ENCODE peak calls at places on chromosome 1, in ten cellular contexts. One of them, this sample, is unnamed.

GRCh38 chr1:219782311-219782710 is 146.0 kb downstream of the SLC30A10 start:
- DNase-seq in activated CD4-positive, alpha-beta T cell treated with anti-CD3 and anti-CD28 coated beads, Interleukin-2, amount 10 ng/mL, durations not matched to agents 7 days and 5 days: no peak
- DNase-seq in AG08396: no peak
- DNase-seq in activated T-helper 2 cell treated with anti-CD3 and anti-CD28 coated beads, Interferon-gamma antibody, Interleukin-2, Interleukin-4, amounts not matched to agents 10 μg/mL and 5 μg/mL and 100 μg/mL, durations not matched to agents 14 hours and 24 hours and 36 hours: no peak
- DNase-seq in amniotic stem cell: no peak
- DNase-seq in foreskin fibroblast: no peak
- DNase-seq in fibroblast of lung: no peak
- DNase-seq in heart right ventricle: no peak
- DNase-seq in activated CD4-positive, alpha-beta memory T cell treated with anti-CD3 and anti-CD28 coated beads, Interleukin-2, amount 10 ng/mL, durations not matched to agents 7 days and 5 days: no peak
- DNase-seq in NCI-H460: no peak
- DNase-seq in this sample: no peak

GRCh38 chr1:32521165-32521564 is 18.1 kb upstream of the ZBTB8A start:
- DNase-seq in activated CD4-positive, alpha-beta memory T cell treated with anti-CD3 and anti-CD28 coated beads, Interleukin-2, amount 10 ng/mL, durations not matched to agents 7 days and 5 days: no peak
- DNase-seq in activated T-helper 2 cell treated with anti-CD3 and anti-CD28 coated beads, Interferon-gamma antibody, Interleukin-2, Interleukin-4, amounts not matched to agents 10 μg/mL and 5 μg/mL and 100 μg/mL, durations not matched to agents 14 hours and 24 hours and 36 hours: no peak
- DNase-seq in activated CD4-positive, alpha-beta T cell treated with anti-CD3 and anti-CD28 coated beads, Interleukin-2, amount 10 ng/mL, durations not matched to agents 7 days and 5 days: no peak
- DNase-seq in heart right ventricle: no peak
- DNase-seq in amniotic stem cell: no peak
- DNase-seq in NCI-H460: no peak
- DNase-seq in AG08396: no peak
- DNase-seq in fibroblast of lung: no peak
- DNase-seq in foreskin fibroblast: no peak
- DNase-seq in this sample: no peak

GRCh38 chr1:58249729-58250586 is 296.6 kb downstream of the OMA1 start:
- DNase-seq in foreskin fibroblast: peak
- DNase-seq in amniotic stem cell: no peak
- DNase-seq in activated CD4-positive, alpha-beta T cell treated with anti-CD3 and anti-CD28 coated beads, Interleukin-2, amount 10 ng/mL, durations not matched to agents 7 days and 5 days: no peak
- DNase-seq in NCI-H460: no peak
- DNase-seq in heart right ventricle: peak
- DNase-seq in AG08396: peak
- DNase-seq in activated T-helper 2 cell treated with anti-CD3 and anti-CD28 coated beads, Interferon-gamma antibody, Interleukin-2, Interleukin-4, amounts not matched to agents 10 μg/mL and 5 μg/mL and 100 μg/mL, durations not matched to agents 14 hours and 24 hours and 36 hours: no peak
- DNase-seq in activated CD4-positive, alpha-beta memory T cell treated with anti-CD3 and anti-CD28 coated beads, Interleukin-2, amount 10 ng/mL, durations not matched to agents 7 days and 5 days: no peak
- DNase-seq in fibroblast of lung: peak
- DNase-seq in this sample: peak

GRCh38 chr1:8077120-8077573 is 51.0 kb upstream of the ERRFI1 start:
- DNase-seq in activated CD4-positive, alpha-beta memory T cell treated with anti-CD3 and anti-CD28 coated beads, Interleukin-2, amount 10 ng/mL, durations not matched to agents 7 days and 5 days: no peak
- DNase-seq in fibroblast of lung: peak
- DNase-seq in amniotic stem cell: peak
- DNase-seq in activated T-helper 2 cell treated with anti-CD3 and anti-CD28 coated beads, Interferon-gamma antibody, Interleukin-2, Interleukin-4, amounts not matched to agents 10 μg/mL and 5 μg/mL and 100 μg/mL, durations not matched to agents 14 hours and 24 hours and 36 hours: no peak
- DNase-seq in heart right ventricle: peak
- DNase-seq in NCI-H460: peak
- DNase-seq in AG08396: peak
- DNase-seq in foreskin fibroblast: peak
- DNase-seq in activated CD4-positive, alpha-beta T cell treated with anti-CD3 and anti-CD28 coated beads, Interleukin-2, amount 10 ng/mL, durations not matched to agents 7 days and 5 days: no peak
- DNase-seq in this sample: no peak

GRCh38 chr1:151621351-151621750 is 9.5 kb downstream of the SNX27 start:
- DNase-seq in AG08396: no peak
- DNase-seq in amniotic stem cell: no peak
- DNase-seq in activated T-helper 2 cell treated with anti-CD3 and anti-CD28 coated beads, Interferon-gamma antibody, Interleukin-2, Interleukin-4, amounts not matched to agents 10 μg/mL and 5 μg/mL and 100 μg/mL, durations not matched to agents 14 hours and 24 hours and 36 hours: no peak
- DNase-seq in foreskin fibroblast: no peak
- DNase-seq in heart right ventricle: no peak
- DNase-seq in fibroblast of lung: no peak
- DNase-seq in activated CD4-positive, alpha-beta memory T cell treated with anti-CD3 and anti-CD28 coated beads, Interleukin-2, amount 10 ng/mL, durations not matched to agents 7 days and 5 days: no peak
- DNase-seq in NCI-H460: no peak
- DNase-seq in activated CD4-positive, alpha-beta T cell treated with anti-CD3 and anti-CD28 coated beads, Interleukin-2, amount 10 ng/mL, durations not matched to agents 7 days and 5 days: no peak
- DNase-seq in this sample: no peak

GRCh38 chr1:67013573-67013972 is 40.4 kb downstream of the SLC35D1 start:
- DNase-seq in amniotic stem cell: no peak
- DNase-seq in activated CD4-positive, alpha-beta T cell treated with anti-CD3 and anti-CD28 coated beads, Interleukin-2, amount 10 ng/mL, durations not matched to agents 7 days and 5 days: no peak
- DNase-seq in heart right ventricle: no peak
- DNase-seq in activated CD4-positive, alpha-beta memory T cell treated with anti-CD3 and anti-CD28 coated beads, Interleukin-2, amount 10 ng/mL, durations not matched to agents 7 days and 5 days: no peak
- DNase-seq in NCI-H460: no peak
- DNase-seq in AG08396: no peak
- DNase-seq in fibroblast of lung: peak
- DNase-seq in foreskin fibroblast: peak
- DNase-seq in activated T-helper 2 cell treated with anti-CD3 and anti-CD28 coated beads, Interferon-gamma antibody, Interleukin-2, Interleukin-4, amounts not matched to agents 10 μg/mL and 5 μg/mL and 100 μg/mL, durations not matched to agents 14 hours and 24 hours and 36 hours: no peak
- DNase-seq in this sample: no peak

GRCh38 chr1:82962658-82963057 is 1036.3 kb downstream of the TTLL7 start:
- DNase-seq in activated CD4-positive, alpha-beta memory T cell treated with anti-CD3 and anti-CD28 coated beads, Interleukin-2, amount 10 ng/mL, durations not matched to agents 7 days and 5 days: no peak
- DNase-seq in foreskin fibroblast: no peak
- DNase-seq in amniotic stem cell: no peak
- DNase-seq in AG08396: no peak
- DNase-seq in activated CD4-positive, alpha-beta T cell treated with anti-CD3 and anti-CD28 coated beads, Interleukin-2, amount 10 ng/mL, durations not matched to agents 7 days and 5 days: no peak
- DNase-seq in activated T-helper 2 cell treated with anti-CD3 and anti-CD28 coated beads, Interferon-gamma antibody, Interleukin-2, Interleukin-4, amounts not matched to agents 10 μg/mL and 5 μg/mL and 100 μg/mL, durations not matched to agents 14 hours and 24 hours and 36 hours: no peak
- DNase-seq in heart right ventricle: no peak
- DNase-seq in NCI-H460: no peak
- DNase-seq in fibroblast of lung: no peak
- DNase-seq in this sample: no peak

GRCh38 chr1:155128469-155128754 is 736 bp downstream of the EFNA1 start:
- DNase-seq in AG08396: no peak
- DNase-seq in activated CD4-positive, alpha-beta memory T cell treated with anti-CD3 and anti-CD28 coated beads, Interleukin-2, amount 10 ng/mL, durations not matched to agents 7 days and 5 days: no peak
- DNase-seq in NCI-H460: no peak
- DNase-seq in activated T-helper 2 cell treated with anti-CD3 and anti-CD28 coated beads, Interferon-gamma antibody, Interleukin-2, Interleukin-4, amounts not matched to agents 10 μg/mL and 5 μg/mL and 100 μg/mL, durations not matched to agents 14 hours and 24 hours and 36 hours: no peak
- DNase-seq in heart right ventricle: no peak
- DNase-seq in activated CD4-positive, alpha-beta T cell treated with anti-CD3 and anti-CD28 coated beads, Interleukin-2, amount 10 ng/mL, durations not matched to agents 7 days and 5 days: no peak
- DNase-seq in foreskin fibroblast: no peak
- DNase-seq in fibroblast of lung: no peak
- DNase-seq in amniotic stem cell: no peak
- DNase-seq in this sample: no peak

GRCh38 chr1:57949168-57949567 is 525.3 kb upstream of the DAB1 start:
- DNase-seq in activated CD4-positive, alpha-beta memory T cell treated with anti-CD3 and anti-CD28 coated beads, Interleukin-2, amount 10 ng/mL, durations not matched to agents 7 days and 5 days: no peak
- DNase-seq in foreskin fibroblast: no peak
- DNase-seq in NCI-H460: no peak
- DNase-seq in heart right ventricle: no peak
- DNase-seq in activated T-helper 2 cell treated with anti-CD3 and anti-CD28 coated beads, Interferon-gamma antibody, Interleukin-2, Interleukin-4, amounts not matched to agents 10 μg/mL and 5 μg/mL and 100 μg/mL, durations not matched to agents 14 hours and 24 hours and 36 hours: no peak
- DNase-seq in activated CD4-positive, alpha-beta T cell treated with anti-CD3 and anti-CD28 coated beads, Interleukin-2, amount 10 ng/mL, durations not matched to agents 7 days and 5 days: no peak
- DNase-seq in AG08396: no peak
- DNase-seq in amniotic stem cell: no peak
- DNase-seq in fibroblast of lung: no peak
- DNase-seq in this sample: no peak

GRCh38 chr1:119515221-119515620 is 8.2 kb downstream of the HSD3B1 start:
- DNase-seq in fibroblast of lung: no peak
- DNase-seq in AG08396: no peak
- DNase-seq in activated CD4-positive, alpha-beta memory T cell treated with anti-CD3 and anti-CD28 coated beads, Interleukin-2, amount 10 ng/mL, durations not matched to agents 7 days and 5 days: no peak
- DNase-seq in activated CD4-positive, alpha-beta T cell treated with anti-CD3 and anti-CD28 coated beads, Interleukin-2, amount 10 ng/mL, durations not matched to agents 7 days and 5 days: no peak
- DNase-seq in NCI-H460: no peak
- DNase-seq in activated T-helper 2 cell treated with anti-CD3 and anti-CD28 coated beads, Interferon-gamma antibody, Interleukin-2, Interleukin-4, amounts not matched to agents 10 μg/mL and 5 μg/mL and 100 μg/mL, durations not matched to agents 14 hours and 24 hours and 36 hours: no peak
- DNase-seq in amniotic stem cell: no peak
- DNase-seq in heart right ventricle: no peak
- DNase-seq in foreskin fibroblast: no peak
- DNase-seq in this sample: no peak

GRCh38 chr1:150931773-150932172 is 5.6 kb downstream of the SETDB1 start:
- DNase-seq in activated T-helper 2 cell treated with anti-CD3 and anti-CD28 coated beads, Interferon-gamma antibody, Interleukin-2, Interleukin-4, amounts not matched to agents 10 μg/mL and 5 μg/mL and 100 μg/mL, durations not matched to agents 14 hours and 24 hours and 36 hours: no peak
- DNase-seq in amniotic stem cell: no peak
- DNase-seq in NCI-H460: no peak
- DNase-seq in heart right ventricle: no peak
- DNase-seq in AG08396: no peak
- DNase-seq in fibroblast of lung: peak
- DNase-seq in foreskin fibroblast: no peak
- DNase-seq in activated CD4-positive, alpha-beta T cell treated with anti-CD3 and anti-CD28 coated beads, Interleukin-2, amount 10 ng/mL, durations not matched to agents 7 days and 5 days: no peak
- DNase-seq in activated CD4-positive, alpha-beta memory T cell treated with anti-CD3 and anti-CD28 coated beads, Interleukin-2, amount 10 ng/mL, durations not matched to agents 7 days and 5 days: no peak
- DNase-seq in this sample: no peak

GRCh38 chr1:160547371-160547901 is 24.4 kb upstream of the SLAMF6 start:
- DNase-seq in AG08396: no peak
- DNase-seq in activated CD4-positive, alpha-beta memory T cell treated with anti-CD3 and anti-CD28 coated beads, Interleukin-2, amount 10 ng/mL, durations not matched to agents 7 days and 5 days: no peak
- DNase-seq in activated CD4-positive, alpha-beta T cell treated with anti-CD3 and anti-CD28 coated beads, Interleukin-2, amount 10 ng/mL, durations not matched to agents 7 days and 5 days: no peak
- DNase-seq in fibroblast of lung: no peak
- DNase-seq in amniotic stem cell: no peak
- DNase-seq in heart right ventricle: no peak
- DNase-seq in NCI-H460: no peak
- DNase-seq in activated T-helper 2 cell treated with anti-CD3 and anti-CD28 coated beads, Interferon-gamma antibody, Interleukin-2, Interleukin-4, amounts not matched to agents 10 μg/mL and 5 μg/mL and 100 μg/mL, durations not matched to agents 14 hours and 24 hours and 36 hours: no peak
- DNase-seq in foreskin fibroblast: no peak
- DNase-seq in this sample: peak

GRCh38 chr1:66929289-66929688 is 4.5 kb downstream of the MIER1 start:
- DNase-seq in activated T-helper 2 cell treated with anti-CD3 and anti-CD28 coated beads, Interferon-gamma antibody, Interleukin-2, Interleukin-4, amounts not matched to agents 10 μg/mL and 5 μg/mL and 100 μg/mL, durations not matched to agents 14 hours and 24 hours and 36 hours: no peak
- DNase-seq in amniotic stem cell: no peak
- DNase-seq in activated CD4-positive, alpha-beta memory T cell treated with anti-CD3 and anti-CD28 coated beads, Interleukin-2, amount 10 ng/mL, durations not matched to agents 7 days and 5 days: no peak
- DNase-seq in AG08396: no peak
- DNase-seq in NCI-H460: no peak
- DNase-seq in fibroblast of lung: no peak
- DNase-seq in activated CD4-positive, alpha-beta T cell treated with anti-CD3 and anti-CD28 coated beads, Interleukin-2, amount 10 ng/mL, durations not matched to agents 7 days and 5 days: no peak
- DNase-seq in foreskin fibroblast: no peak
- DNase-seq in heart right ventricle: no peak
- DNase-seq in this sample: no peak

GRCh38 chr1:109770331-109771095 is 6.8 kb upstream of the EPS8L3 start:
- DNase-seq in foreskin fibroblast: no peak
- DNase-seq in heart right ventricle: peak
- DNase-seq in activated CD4-positive, alpha-beta memory T cell treated with anti-CD3 and anti-CD28 coated beads, Interleukin-2, amount 10 ng/mL, durations not matched to agents 7 days and 5 days: no peak
- DNase-seq in AG08396: no peak
- DNase-seq in fibroblast of lung: no peak
- DNase-seq in NCI-H460: no peak
- DNase-seq in activated CD4-positive, alpha-beta T cell treated with anti-CD3 and anti-CD28 coated beads, Interleukin-2, amount 10 ng/mL, durations not matched to agents 7 days and 5 days: no peak
- DNase-seq in amniotic stem cell: no peak
- DNase-seq in activated T-helper 2 cell treated with anti-CD3 and anti-CD28 coated beads, Interferon-gamma antibody, Interleukin-2, Interleukin-4, amounts not matched to agents 10 μg/mL and 5 μg/mL and 100 μg/mL, durations not matched to agents 14 hours and 24 hours and 36 hours: no peak
- DNase-seq in this sample: no peak

GRCh38 chr1:179184403-179184802 is 45.1 kb downstream of the ABL2 start:
- DNase-seq in activated CD4-positive, alpha-beta memory T cell treated with anti-CD3 and anti-CD28 coated beads, Interleukin-2, amount 10 ng/mL, durations not matched to agents 7 days and 5 days: no peak
- DNase-seq in AG08396: no peak
- DNase-seq in activated T-helper 2 cell treated with anti-CD3 and anti-CD28 coated beads, Interferon-gamma antibody, Interleukin-2, Interleukin-4, amounts not matched to agents 10 μg/mL and 5 μg/mL and 100 μg/mL, durations not matched to agents 14 hours and 24 hours and 36 hours: no peak
- DNase-seq in amniotic stem cell: no peak
- DNase-seq in foreskin fibroblast: no peak
- DNase-seq in NCI-H460: no peak
- DNase-seq in activated CD4-positive, alpha-beta T cell treated with anti-CD3 and anti-CD28 coated beads, Interleukin-2, amount 10 ng/mL, durations not matched to agents 7 days and 5 days: no peak
- DNase-seq in fibroblast of lung: no peak
- DNase-seq in heart right ventricle: no peak
- DNase-seq in this sample: no peak